ENCODE peak calls at places on chromosomes 16 and 17, in four cellular contexts. K is breast epithelium, B is transverse colon, L is sigmoid colon. E is an unnamed sample.

GRCh38 chr17:70021726-70022125 is 53.3 kb upstream of the KCNJ16 start:
- DNase-seq in B (no peak), L (no peak), K (no peak), E (no peak)

GRCh38 chr16:23996258-23996955 is 160.6 kb downstream of the PRKCB start:
- DNase-seq in K (no peak), L (no peak), B (no peak), E (no peak)

GRCh38 chr16:10120953-10121352 is 61.3 kb downstream of the GRIN2A start:
- DNase-seq in B (no peak), K (no peak), L (no peak), E (no peak)

GRCh38 chr17:51860934-51861561 is 297.5 kb downstream of the CA10 start:
- DNase-seq in K (no peak), L (no peak), B (peak; percentile 47), E (peak; percentile 18)

GRCh38 chr17:37417852-37418251 is 11.2 kb downstream of the TADA2A start:
- DNase-seq in K (no peak), B (no peak), L (no peak), E (no peak)

GRCh38 chr17:41792835-41793748 is 6.6 kb upstream of the JUP start:
- DNase-seq in K (peak; percentile 87), B (peak; percentile 81), L (no peak), E (peak; percentile 79)

GRCh38 chr17:61489719-61490490 is 37.7 kb downstream of the TBX4 start:
- DNase-seq in K (no peak), B (no peak), L (no peak), E (no peak)

GRCh38 chr17:37791434-37791833 is 46.6 kb upstream of the HNF1B start:
- DNase-seq in B (peak; percentile 37), L (no peak), K (no peak), E (no peak)

GRCh38 chr16:77276686-77277085 is 77.5 kb downstream of the SYCE1L start:
- DNase-seq in K (no peak), B (no peak), L (no peak), E (no peak)

GRCh38 chr17:27568811-27569210 is 62.2 kb upstream of the LGALS9 start:
- DNase-seq in K (no peak), L (no peak), B (no peak), E (no peak)

GRCh38 chr17:27571563-27572129 is 59.3 kb upstream of the LGALS9 start:
- DNase-seq in K (no peak), B (no peak), L (no peak), E (no peak)

GRCh38 chr17:27570578-27570914 is 60.4 kb upstream of the LGALS9 start:
- DNase-seq in L (no peak), K (no peak), B (no peak), E (no peak)

GRCh38 chr17:27569257-27569722 is 61.7 kb upstream of the LGALS9 start:
- DNase-seq in K (no peak), B (no peak), L (no peak), E (no peak)

DNA sequence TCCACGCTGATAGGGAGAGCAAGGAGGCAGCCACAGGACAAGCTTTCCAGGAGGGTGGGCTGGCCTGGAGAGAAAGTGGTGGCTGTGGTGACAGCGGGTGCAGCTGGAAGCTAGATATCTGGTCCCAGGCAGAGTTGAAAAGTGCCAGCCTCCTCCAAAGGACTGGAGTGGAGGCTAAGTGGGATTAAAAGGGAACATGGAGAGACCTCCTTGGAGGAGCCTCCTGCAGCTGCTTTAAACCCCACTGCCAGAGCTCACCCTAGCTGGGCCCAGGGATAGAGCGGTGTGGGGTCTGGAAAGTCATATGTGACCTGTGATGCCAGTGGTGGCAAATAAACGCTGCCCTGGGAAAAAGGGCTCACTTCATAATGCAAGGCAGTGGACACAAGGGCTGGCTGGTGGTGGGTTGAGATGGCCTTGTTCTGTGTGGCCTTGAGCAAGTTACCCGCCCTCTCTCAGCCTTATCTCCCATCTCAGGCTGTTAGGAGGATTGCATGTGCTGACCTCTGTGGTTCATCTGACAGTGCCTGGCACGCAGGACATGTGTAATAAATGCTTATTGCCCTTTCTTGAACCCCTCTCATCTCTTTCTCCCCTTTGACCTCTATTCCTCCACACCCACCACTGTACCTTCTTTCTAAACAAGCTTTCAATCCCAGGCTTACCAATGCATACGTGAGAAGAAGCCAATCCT is 61.0 kb upstream of the LGALS9 start:
- DNase-seq in K (no peak), B (peak; percentile 23), L (no peak), E (no peak)
- H3K4me1 ChIP-seq in K (no peaks in the 10 kb centered on the region), B (peaks cover 8% of the 10 kb centered on the region), L (peaks cover 8% of the 10 kb centered on the region), E (peaks cover 38% of the 10 kb centered on the region)

DNA sequence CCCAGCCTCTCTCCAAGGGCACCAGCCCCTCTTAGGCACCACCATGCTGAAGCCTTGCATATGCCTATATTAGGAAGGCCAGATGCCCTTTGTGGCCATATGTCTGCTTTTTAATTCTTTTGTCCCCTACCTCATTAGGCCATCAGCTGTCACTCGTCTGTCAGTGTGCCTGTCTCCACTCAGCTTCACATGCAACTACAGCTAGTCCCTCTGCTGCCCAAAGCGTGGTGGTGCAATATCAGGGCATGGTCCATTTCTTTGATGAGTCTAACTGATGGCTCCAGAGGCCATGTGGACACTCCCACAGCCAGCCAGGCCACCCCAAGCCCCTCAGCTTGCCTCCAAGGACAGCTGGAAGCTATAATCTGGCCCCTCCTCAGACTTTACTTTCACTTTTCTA is 36.3 kb downstream of the MYO18A start:
- DNase-seq in B (no peak), K (no peak), L (no peak), E (no peak)
- TF ChIP-seq CTCF in B (peak; percentile 28), K (no peak), L (no peak), E (peak; percentile 47)

GRCh38 chr17:35895602-35896001 is 15.4 kb upstream of the CCL5 start:
- DNase-seq in K (no peak), B (no peak), L (no peak), E (no peak)

GRCh38 chr17:35900693-35901487 is 20.7 kb upstream of the CCL5 start:
- DNase-seq in B (no peak), K (no peak), L (no peak), E (no peak)

GRCh38 chr17:35900280-35900679 is 20.1 kb upstream of the CCL5 start:
- DNase-seq in L (no peak), B (no peak), K (no peak), E (no peak)

GRCh38 chr17:35896011-35896587 is 15.9 kb upstream of the CCL5 start:
- DNase-seq in B (peak; percentile 17), K (no peak), L (no peak), E (no peak)

GRCh38 chr17:35898283-35899070 is 18.3 kb upstream of the CCL5 start:
- DNase-seq in L (no peak), K (no peak), B (peak; percentile 40), E (no peak)
- TF ChIP-seq POLR2AphosphoS5 in L (no peak), K (no peak), B (no peak), E (no peak)

DNA sequence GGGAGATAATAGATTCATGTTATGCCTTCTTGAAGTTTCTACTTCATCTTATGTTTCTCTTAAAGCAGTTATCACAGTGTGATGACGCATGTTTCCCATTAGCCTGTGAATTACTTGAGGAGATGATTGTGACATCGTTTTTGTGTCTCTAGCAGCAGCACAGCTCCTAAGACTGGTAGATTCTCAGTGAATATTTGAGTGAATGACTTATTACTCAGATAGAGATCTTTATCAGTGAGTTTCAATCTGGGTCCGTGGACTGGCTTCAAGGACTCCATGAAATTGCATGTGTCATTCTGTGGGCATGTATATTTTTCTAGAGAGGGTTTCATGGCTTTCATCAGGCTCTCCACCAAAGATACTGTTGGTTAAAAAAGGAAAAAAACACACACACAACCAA is 29.9 kb downstream of the YPEL2 start:
- DNase-seq in L (no peak), K (no peak), B (no peak), E (no peak)
- H3K4me1 ChIP-seq in L (peaks cover 93% of the 10 kb centered on the region), K (peaks cover 16% of the 10 kb centered on the region), B (peaks cover 39% of the 10 kb centered on the region), E (peaks cover 11% of the 10 kb centered on the region)

GRCh38 chr17:46819906-46820351 is 1.4 kb upstream of the WNT3 start:
- DNase-seq in B (no peak), K (no peak), L (no peak), E (no peak)

GRCh38 chr17:46821482-46822387 is 3.2 kb upstream of the WNT3 start:
- DNase-seq in K (no peak), L (no peak), B (no peak), E (no peak)

GRCh38 chr17:46820592-46821450 is 2.3 kb upstream of the WNT3 start:
- DNase-seq in K (no peak), L (no peak), B (no peak), E (no peak)

GRCh38 chr17:46823657-46824056 is 5.2 kb upstream of the WNT3 start:
- DNase-seq in L (no peak), K (no peak), B (no peak), E (no peak)

DNA sequence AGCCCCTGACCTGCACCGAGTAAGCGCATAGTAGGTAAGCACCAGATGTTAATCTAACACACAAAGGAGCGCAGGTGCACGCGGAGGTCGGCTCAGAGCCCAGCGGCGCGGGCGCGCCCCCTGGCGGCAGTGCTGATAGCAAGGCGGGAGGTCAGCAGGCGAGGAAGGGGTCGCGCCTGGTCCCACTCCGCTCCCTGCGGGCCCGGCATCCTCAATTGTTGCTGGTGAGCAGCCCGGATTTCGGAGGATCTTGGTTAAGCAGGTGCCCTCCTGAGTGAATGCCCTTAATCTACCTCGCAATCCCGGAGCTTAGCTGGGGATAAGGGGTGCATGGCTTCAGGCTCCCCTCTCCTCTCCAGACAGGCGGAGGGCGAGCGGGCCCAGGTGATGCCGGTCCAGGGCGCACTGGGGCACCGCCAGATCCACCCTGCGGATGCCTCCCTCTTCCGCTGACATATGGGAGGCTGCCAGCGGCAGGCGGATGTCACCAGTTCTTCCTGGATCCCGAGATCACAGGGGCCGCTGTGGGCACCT is 4.0 kb upstream of the WNT3 start:
- DNase-seq in K (no peak), B (peak; percentile 14), L (no peak), E (peak; percentile 12)
- TF ChIP-seq CTCF in K (no peak), B (peak; percentile 50), L (peak; percentile 27), E (peak; percentile 100)

GRCh38 chr17:57363998-57364645 is 107.8 kb downstream of the MSI2 start:
- DNase-seq in B (no peak), L (no peak), K (no peak), E (no peak)
- TF ChIP-seq POLR2AphosphoS5 in B (no peak), L (no peak), K (no peak), E (no peak)

E was measured in HCT116.